ENCODE peak calls at places on chromosomes 1 and 21, in eight cellular contexts. G, Q, O, M, B, I, V and S are unnamed samples.

GRCh38 chr1:41395599-41395956 is 34.3 kb downstream of the FOXO6 start:
- DNase-seq in G (no peak), Q (no peak), O (no peak), M (no peak), B (no peak), I (no peak), V (no peak), S (no peak)

GRCh38 chr1:98077691-98078090 is 156.9 kb upstream of the DPYD start:
- DNase-seq in G (no peak), Q (no peak), O (no peak), M (peak; percentile 9), B (no peak), I (no peak), V (no peak), S (no peak)

GRCh38 chr1:82506970-82507369 is 706.2 kb downstream of the ADGRL2 start:
- DNase-seq in G (no peak), Q (no peak), O (no peak), M (no peak), B (no peak), I (no peak), V (no peak), S (no peak)

GRCh38 chr1:12448746-12449177 is 169.2 kb downstream of the DHRS3 start:
- DNase-seq in G (no peak), Q (no peak), O (peak; percentile 43), M (peak; percentile 69), B (no peak), I (no peak), V (no peak), S (peak; percentile 79)

GRCh38 chr1:168520052-168520751 is 23.6 kb downstream of the XCL2 start:
- DNase-seq in G (no peak), Q (no peak), O (no peak), M (no peak), B (peak; percentile 30), I (no peak), V (no peak), S (no peak)

GRCh38 chr1:67646145-67647035 is 38.6 kb upstream of the GADD45A start:
- DNase-seq in G (no peak), Q (no peak), O (peak; percentile 90), M (peak; percentile 51), B (no peak), I (peak; percentile 57), V (no peak), S (peak; percentile 7)

GRCh38 chr1:157505481-157506272 is 46.6 kb downstream of the FCRL5 start:
- DNase-seq in G (no peak), Q (peak; percentile 66), O (no peak), M (peak; percentile 15), B (peak; percentile 69), I (no peak), V (peak; percentile 40), S (peak; percentile 66)

GRCh38 chr1:7036393-7036792 is 251.1 kb downstream of the CAMTA1 start:
- DNase-seq in G (no peak), Q (no peak), O (no peak), M (no peak), B (no peak), I (no peak), V (no peak), S (no peak)

GRCh38 chr1:1627261-1627841 is 4.6 kb upstream of the MMP23B start:
- DNase-seq in G (peak; percentile 40), Q (peak; percentile 65), O (peak; percentile 54), M (no peak), B (peak; percentile 18), I (no peak), V (peak; percentile 27), S (no peak)

GRCh38 chr1:108669679-108670078 is 8.8 kb upstream of the HENMT1 start:
- DNase-seq in G (no peak), Q (no peak), O (no peak), M (no peak), B (no peak), I (no peak), V (no peak), S (no peak)

GRCh38 chr1:157774412-157774811 is 2.5 kb downstream of the FCRL2 start:
- DNase-seq in G (no peak), Q (no peak), O (no peak), M (no peak), B (no peak), I (no peak), V (no peak), S (no peak)

GRCh38 chr1:10665226-10665625 is 131.2 kb downstream of the CASZ1 start:
- DNase-seq in G (no peak), Q (no peak), O (no peak), M (no peak), B (no peak), I (no peak), V (no peak), S (no peak)

GRCh38 chr1:67732750-67733151 is 47.8 kb downstream of the GADD45A start:
- DNase-seq in G (no peak), Q (no peak), O (peak; percentile 77), M (no peak), B (no peak), I (peak; percentile 49), V (no peak), S (peak; percentile 96)

GRCh38 chr1:233340031-233340555 is 12.6 kb downstream of the MAP3K21 start:
- DNase-seq in G (no peak), Q (no peak), O (no peak), M (no peak), B (no peak), I (no peak), V (no peak), S (no peak)

GRCh38 chr1:202964755-202965440 is 2.2 kb downstream of the CYB5R1 start:
- DNase-seq in G (peak; percentile 54), Q (no peak), O (no peak), M (peak; percentile 60), B (no peak), I (peak; percentile 36), V (no peak), S (peak; percentile 59)

GRCh38 chr1:207174913-207175312 is 70.9 kb downstream of the C4BPA start:
- DNase-seq in G (no peak), Q (no peak), O (no peak), M (no peak), B (no peak), I (no peak), V (no peak), S (no peak)

GRCh38 chr1:1574721-1575537 is at the start of gene SSU72:
- DNase-seq in G (peak; percentile 92), Q (peak; percentile 96), O (peak; percentile 98), M (peak; percentile 79), B (peak; percentile 92), I (peak; percentile 94), V (peak; percentile 91), S (peak; percentile 89)

GRCh38 chr21:37753122-37753599 is 163.1 kb downstream of the KCNJ6 start:
- DNase-seq in G (no peak), Q (no peak), O (no peak), M (no peak), B (no peak), I (no peak), V (no peak), S (no peak)

GRCh38 chr1:160207118-160207650 is 2.0 kb downstream of the PEA15 start:
- DNase-seq in G (no peak), Q (no peak), O (no peak), M (no peak), B (no peak), I (no peak), V (no peak), S (no peak)

DNA sequence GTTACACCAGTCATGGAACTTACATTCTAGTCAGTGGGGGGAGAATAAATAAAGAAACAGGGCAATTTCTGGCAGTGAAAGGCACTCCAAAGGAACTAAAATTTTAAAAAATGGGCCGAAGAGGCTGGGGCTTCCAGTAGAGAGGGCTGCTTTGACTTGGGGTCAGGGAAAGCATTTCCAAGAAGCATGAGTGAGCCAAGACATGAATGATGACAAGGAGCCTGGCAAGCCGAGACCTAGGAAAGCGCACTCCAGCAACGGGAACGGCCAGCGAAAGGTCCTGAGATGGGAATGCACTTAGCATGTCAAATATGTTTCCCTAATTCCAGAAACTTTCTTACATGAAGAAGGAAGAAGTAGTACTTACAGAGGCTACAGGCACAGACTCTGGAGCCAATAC is 95.4 kb upstream of the NGF start:
- DNase-seq in G (no peak), Q (no peak), O (peak; percentile 75), M (no peak), B (no peak), I (no peak), V (no peak), S (no peak)
- H3K4me3 ChIP-seq in G (no peak overlapping the region), Q (no peak overlapping the region), O (no peak overlapping the region), M (no peak overlapping the region), B (no peak overlapping the region), I (no peak overlapping the region), V (no peak overlapping the region), S (no peak overlapping the region)

DNA sequence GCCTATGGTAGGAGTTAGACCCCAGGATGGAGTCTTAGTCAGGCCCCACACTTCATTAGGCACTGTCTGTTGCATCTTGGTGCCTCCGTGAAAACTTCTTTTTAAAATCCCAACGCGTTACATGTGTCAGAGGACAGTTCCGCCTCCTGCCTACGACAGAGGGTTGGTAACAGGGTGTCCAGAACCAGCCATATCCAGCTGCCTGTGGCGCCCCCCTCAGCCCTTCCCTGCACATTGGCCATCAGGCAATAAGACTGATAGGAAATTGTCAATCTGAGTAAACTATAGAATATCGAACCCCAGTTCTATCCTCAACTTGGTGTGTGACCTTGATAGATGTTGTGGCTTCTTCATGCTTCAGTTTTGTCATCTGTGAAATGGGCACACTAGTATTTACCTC is 108.6 kb upstream of the CSF3R start:
- DNase-seq in G (no peak), Q (no peak), O (no peak), M (no peak), B (no peak), I (no peak), V (no peak), S (no peak)
- H3K4me3 ChIP-seq in G (no peak overlapping the region), Q (no peak overlapping the region), O (no peak overlapping the region), M (no peak overlapping the region), B (no peak overlapping the region), I (no peak overlapping the region), V (no peak overlapping the region), S (no peak overlapping the region)

GRCh38 chr1:44785501-44786137 is 2.4 kb downstream of the BEST4 start:
- DNase-seq in G (no peak), Q (no peak), O (peak; percentile 36), M (no peak), B (no peak), I (no peak), V (no peak), S (no peak)
- H3K4me3 ChIP-seq in G (peak overlapping the region; percentile 60), Q (peak overlapping the region; percentile 63), O (peak overlapping the region; percentile 2), M (peak overlapping the region; percentile 25), B (peak overlapping the region; percentile 48), I (peak overlapping the region; percentile 68), V (no peak overlapping the region), S (peak overlapping the region; percentile 54)

GRCh38 chr1:162470216-162470615 is 27.4 kb upstream of the UHMK1 start:
- DNase-seq in G (no peak), Q (no peak), O (no peak), M (no peak), B (no peak), I (no peak), V (no peak), S (peak; percentile 6)
- H3K4me3 ChIP-seq in G (no peak overlapping the region), Q (no peak overlapping the region), O (no peak overlapping the region), M (no peak overlapping the region), B (no peak overlapping the region), I (no peak overlapping the region), V (no peak overlapping the region), S (no peak overlapping the region)

GRCh38 chr1:27163093-27163492 is 8.2 kb upstream of the SLC9A1 start:
- DNase-seq in G (no peak), Q (no peak), O (no peak), M (no peak), B (no peak), I (no peak), V (no peak), S (no peak)
- H3K4me3 ChIP-seq in G (no peak overlapping the region), Q (no peak overlapping the region), O (no peak overlapping the region), M (no peak overlapping the region), B (no peak overlapping the region), I (no peak overlapping the region), V (no peak overlapping the region), S (no peak overlapping the region)